ENCODE peak calls at places on chromosomes 13 and 19, in nine cellular contexts. V, K, B, G, D, Z, S, Y and X are unnamed samples.

GRCh38 chr13:64234255-64234654 is 2818.6 kb upstream of the PCDH20 start:
- DNase-seq in V (no peak), K (no peak), B (no peak), G (no peak), D (no peak), Z (no peak), S (peak; percentile 85), Y (no peak), X (no peak)

GRCh38 chr13:39025433-39025839 is 12.5 kb downstream of the PROSER1 start:
- DNase-seq in V (no peak), K (no peak), B (no peak), G (no peak), D (no peak), Z (no peak), S (no peak), Y (peak; percentile 37), X (no peak)

GRCh38 chr13:48311223-48311622 is 7.7 kb downstream of the RB1 start:
- DNase-seq in V (no peak), K (no peak), B (no peak), G (no peak), D (no peak), Z (no peak), S (no peak), Y (no peak), X (no peak)

GRCh38 chr19:10975374-10976036 is 14.7 kb downstream of the SMARCA4 start:
- DNase-seq in V (no peak), K (no peak), B (no peak), G (no peak), D (no peak), Z (no peak), S (peak; percentile 48), Y (no peak), X (peak; percentile 81)

GRCh38 chr13:23140492-23140891 is 40.3 kb upstream of the SGCG start:
- DNase-seq in V (no peak), K (no peak), B (no peak), G (no peak), D (no peak), Z (no peak), S (no peak), Y (no peak), X (no peak)

GRCh38 chr19:2334426-2334825 is 5.9 kb downstream of the SPPL2B start:
- DNase-seq in V (no peak), K (no peak), B (no peak), G (no peak), D (no peak), Z (no peak), S (no peak), Y (no peak), X (no peak)

GRCh38 chr13:113649212-113649611 is 8.8 kb downstream of the ATP4B start:
- DNase-seq in V (peak; percentile 78), K (peak; percentile 67), B (no peak), G (no peak), D (no peak), Z (no peak), S (no peak), Y (no peak), X (no peak)

GRCh38 chr13:36919206-36919832 is 719 bp downstream of the SMAD9 start:
- DNase-seq in V (peak; percentile 86), K (peak; percentile 81), B (no peak), G (no peak), D (no peak), Z (no peak), S (no peak), Y (peak; percentile 86), X (peak; percentile 33)

GRCh38 chr13:36163303-36163702 is 32.1 kb upstream of the DCLK1 start:
- DNase-seq in V (no peak), K (no peak), B (no peak), G (no peak), D (no peak), Z (no peak), S (no peak), Y (peak; percentile 21), X (no peak)